ENCODE peak calls at places on chromosomes 3 and 15, in six cellular contexts. One of them, this sample, is unnamed.

GRCh38 chr3:186640473-186640818 is 247 bp downstream of the FETUB start:
- DNase-seq in T follicular helper cell: no peak
- DNase-seq in HTR-8/SVneo: no peak
- DNase-seq in nephron progenitor cell: no peak
- DNase-seq in tibial artery: no peak
- DNase-seq in stimulated activated CD4-positive, alpha-beta T cell treated with anti-CD3 and anti-CD28 coated beads, Interleukin-2, amount 100 ng/mL, for 48 hours: no peak
- DNase-seq in this sample: peak

GRCh38 chr3:138898301-138898700 is 48.6 kb downstream of the FOXL2 start:
- DNase-seq in T follicular helper cell: no peak
- DNase-seq in HTR-8/SVneo: no peak
- DNase-seq in nephron progenitor cell: no peak
- DNase-seq in tibial artery: no peak
- DNase-seq in stimulated activated CD4-positive, alpha-beta T cell treated with anti-CD3 and anti-CD28 coated beads, Interleukin-2, amount 100 ng/mL, for 48 hours: no peak
- DNase-seq in this sample: no peak

GRCh38 chr3:189714991-189715961 is 84.1 kb downstream of the TP63 start:
- DNase-seq in T follicular helper cell: no peak
- DNase-seq in HTR-8/SVneo: peak
- DNase-seq in nephron progenitor cell: no peak
- DNase-seq in tibial artery: no peak
- DNase-seq in stimulated activated CD4-positive, alpha-beta T cell treated with anti-CD3 and anti-CD28 coated beads, Interleukin-2, amount 100 ng/mL, for 48 hours: no peak
- DNase-seq in this sample: no peak

GRCh38 chr15:64837502-64837901 is 4.2 kb upstream of the PLEKHO2 start:
- DNase-seq in T follicular helper cell: peak
- DNase-seq in HTR-8/SVneo: no peak
- DNase-seq in nephron progenitor cell: no peak
- DNase-seq in tibial artery: peak
- DNase-seq in stimulated activated CD4-positive, alpha-beta T cell treated with anti-CD3 and anti-CD28 coated beads, Interleukin-2, amount 100 ng/mL, for 48 hours: no peak
- DNase-seq in this sample: no peak

GRCh38 chr3:151426337-151426648 is 34.6 kb downstream of the IGSF10 start:
- DNase-seq in T follicular helper cell: no peak
- DNase-seq in HTR-8/SVneo: no peak
- DNase-seq in nephron progenitor cell: no peak
- DNase-seq in tibial artery: no peak
- DNase-seq in stimulated activated CD4-positive, alpha-beta T cell treated with anti-CD3 and anti-CD28 coated beads, Interleukin-2, amount 100 ng/mL, for 48 hours: no peak
- DNase-seq in this sample: no peak

GRCh38 chr15:42511010-42511396 is 15.6 kb downstream of the SNAP23 start:
- DNase-seq in T follicular helper cell: no peak
- DNase-seq in HTR-8/SVneo: no peak
- DNase-seq in nephron progenitor cell: no peak
- DNase-seq in tibial artery: no peak
- DNase-seq in stimulated activated CD4-positive, alpha-beta T cell treated with anti-CD3 and anti-CD28 coated beads, Interleukin-2, amount 100 ng/mL, for 48 hours: no peak
- DNase-seq in this sample: no peak

GRCh38 chr15:33296856-33297255 is 13.9 kb upstream of the RYR3 start:
- DNase-seq in T follicular helper cell: no peak
- DNase-seq in HTR-8/SVneo: no peak
- DNase-seq in nephron progenitor cell: no peak
- DNase-seq in tibial artery: no peak
- DNase-seq in stimulated activated CD4-positive, alpha-beta T cell treated with anti-CD3 and anti-CD28 coated beads, Interleukin-2, amount 100 ng/mL, for 48 hours: no peak
- DNase-seq in this sample: no peak

GRCh38 chr3:72487078-72487765 is 361.0 kb downstream of the SHQ1 start:
- DNase-seq in T follicular helper cell: no peak
- DNase-seq in HTR-8/SVneo: peak
- DNase-seq in nephron progenitor cell: peak
- DNase-seq in tibial artery: peak
- DNase-seq in stimulated activated CD4-positive, alpha-beta T cell treated with anti-CD3 and anti-CD28 coated beads, Interleukin-2, amount 100 ng/mL, for 48 hours: peak
- DNase-seq in this sample: no peak

GRCh38 chr15:20356444-20357138 is 185.0 kb downstream of the GOLGA6L6 start:
- DNase-seq in T follicular helper cell: peak
- DNase-seq in HTR-8/SVneo: no peak
- DNase-seq in nephron progenitor cell: no peak
- DNase-seq in tibial artery: peak
- DNase-seq in stimulated activated CD4-positive, alpha-beta T cell treated with anti-CD3 and anti-CD28 coated beads, Interleukin-2, amount 100 ng/mL, for 48 hours: peak
- DNase-seq in this sample: peak

GRCh38 chr3:98013428-98014349 is 21.4 kb downstream of the GABRR3 start:
- DNase-seq in T follicular helper cell: no peak
- DNase-seq in HTR-8/SVneo: peak
- DNase-seq in nephron progenitor cell: no peak
- DNase-seq in tibial artery: no peak
- DNase-seq in stimulated activated CD4-positive, alpha-beta T cell treated with anti-CD3 and anti-CD28 coated beads, Interleukin-2, amount 100 ng/mL, for 48 hours: no peak
- DNase-seq in this sample: no peak

GRCh38 chr3:31544634-31545033 is 11.9 kb downstream of the STT3B start:
- DNase-seq in T follicular helper cell: no peak
- DNase-seq in HTR-8/SVneo: no peak
- DNase-seq in nephron progenitor cell: no peak
- DNase-seq in tibial artery: peak
- DNase-seq in stimulated activated CD4-positive, alpha-beta T cell treated with anti-CD3 and anti-CD28 coated beads, Interleukin-2, amount 100 ng/mL, for 48 hours: no peak
- DNase-seq in this sample: no peak

GRCh38 chr15:44711089-44711355 is at the start of gene PATL2:
- DNase-seq in T follicular helper cell: no peak
- DNase-seq in HTR-8/SVneo: no peak
- DNase-seq in nephron progenitor cell: no peak
- DNase-seq in tibial artery: no peak
- DNase-seq in stimulated activated CD4-positive, alpha-beta T cell treated with anti-CD3 and anti-CD28 coated beads, Interleukin-2, amount 100 ng/mL, for 48 hours: no peak
- DNase-seq in this sample: no peak

GRCh38 chr15:93271871-93272270 is 182.9 kb upstream of the RGMA start:
- DNase-seq in T follicular helper cell: no peak
- DNase-seq in HTR-8/SVneo: no peak
- DNase-seq in nephron progenitor cell: no peak
- DNase-seq in tibial artery: no peak
- DNase-seq in stimulated activated CD4-positive, alpha-beta T cell treated with anti-CD3 and anti-CD28 coated beads, Interleukin-2, amount 100 ng/mL, for 48 hours: no peak
- DNase-seq in this sample: no peak

GRCh38 chr15:40930430-40931299 is 1.5 kb downstream of the DLL4 start:
- DNase-seq in T follicular helper cell: no peak
- DNase-seq in HTR-8/SVneo: no peak
- DNase-seq in nephron progenitor cell: peak
- DNase-seq in tibial artery: no peak
- DNase-seq in stimulated activated CD4-positive, alpha-beta T cell treated with anti-CD3 and anti-CD28 coated beads, Interleukin-2, amount 100 ng/mL, for 48 hours: no peak
- DNase-seq in this sample: peak

GRCh38 chr3:155890671-155891190 is 20.3 kb downstream of the GMPS start:
- DNase-seq in T follicular helper cell: no peak
- DNase-seq in HTR-8/SVneo: no peak
- DNase-seq in nephron progenitor cell: no peak
- DNase-seq in tibial artery: no peak
- DNase-seq in stimulated activated CD4-positive, alpha-beta T cell treated with anti-CD3 and anti-CD28 coated beads, Interleukin-2, amount 100 ng/mL, for 48 hours: no peak
- DNase-seq in this sample: no peak

GRCh38 chr15:83565133-83565532 is 88.8 kb upstream of the ADAMTSL3 start:
- DNase-seq in T follicular helper cell: no peak
- DNase-seq in HTR-8/SVneo: no peak
- DNase-seq in nephron progenitor cell: no peak
- DNase-seq in tibial artery: no peak
- DNase-seq in stimulated activated CD4-positive, alpha-beta T cell treated with anti-CD3 and anti-CD28 coated beads, Interleukin-2, amount 100 ng/mL, for 48 hours: no peak
- DNase-seq in this sample: no peak

GRCh38 chr3:100891827-100892226 is 101.4 kb downstream of the ABI3BP start:
- DNase-seq in T follicular helper cell: no peak
- DNase-seq in HTR-8/SVneo: no peak
- DNase-seq in nephron progenitor cell: no peak
- DNase-seq in tibial artery: no peak
- DNase-seq in stimulated activated CD4-positive, alpha-beta T cell treated with anti-CD3 and anti-CD28 coated beads, Interleukin-2, amount 100 ng/mL, for 48 hours: no peak
- DNase-seq in this sample: no peak

GRCh38 chr3:134034005-134034785 is 4.5 kb upstream of the SLCO2A1 start:
- DNase-seq in T follicular helper cell: no peak
- DNase-seq in HTR-8/SVneo: no peak
- DNase-seq in nephron progenitor cell: no peak
- DNase-seq in tibial artery: no peak
- DNase-seq in stimulated activated CD4-positive, alpha-beta T cell treated with anti-CD3 and anti-CD28 coated beads, Interleukin-2, amount 100 ng/mL, for 48 hours: no peak
- DNase-seq in this sample: no peak

GRCh38 chr15:61046291-61046690 is 182.8 kb downstream of the RORA start:
- DNase-seq in T follicular helper cell: no peak
- DNase-seq in HTR-8/SVneo: no peak
- DNase-seq in nephron progenitor cell: no peak
- DNase-seq in tibial artery: no peak
- DNase-seq in stimulated activated CD4-positive, alpha-beta T cell treated with anti-CD3 and anti-CD28 coated beads, Interleukin-2, amount 100 ng/mL, for 48 hours: no peak
- DNase-seq in this sample: no peak

GRCh38 chr3:129984124-129984523 is 9.6 kb downstream of the TRH start:
- DNase-seq in T follicular helper cell: no peak
- DNase-seq in HTR-8/SVneo: no peak
- DNase-seq in nephron progenitor cell: no peak
- DNase-seq in tibial artery: no peak
- DNase-seq in stimulated activated CD4-positive, alpha-beta T cell treated with anti-CD3 and anti-CD28 coated beads, Interleukin-2, amount 100 ng/mL, for 48 hours: no peak
- DNase-seq in this sample: no peak

GRCh38 chr3:131561511-131561910 is 58.7 kb upstream of the MRPL3 start:
- DNase-seq in T follicular helper cell: no peak
- DNase-seq in HTR-8/SVneo: no peak
- DNase-seq in nephron progenitor cell: no peak
- DNase-seq in tibial artery: no peak
- DNase-seq in stimulated activated CD4-positive, alpha-beta T cell treated with anti-CD3 and anti-CD28 coated beads, Interleukin-2, amount 100 ng/mL, for 48 hours: no peak
- DNase-seq in this sample: peak

GRCh38 chr3:186901135-186901734 is 29.1 kb upstream of the ST6GAL1 start:
- DNase-seq in T follicular helper cell: no peak
- DNase-seq in HTR-8/SVneo: no peak
- DNase-seq in nephron progenitor cell: no peak
- DNase-seq in tibial artery: no peak
- DNase-seq in stimulated activated CD4-positive, alpha-beta T cell treated with anti-CD3 and anti-CD28 coated beads, Interleukin-2, amount 100 ng/mL, for 48 hours: no peak
- DNase-seq in this sample: no peak

GRCh38 chr3:178960191-178960590 is 111.4 kb downstream of the ZMAT3 start:
- DNase-seq in T follicular helper cell: no peak
- DNase-seq in HTR-8/SVneo: no peak
- DNase-seq in nephron progenitor cell: no peak
- DNase-seq in tibial artery: no peak
- DNase-seq in stimulated activated CD4-positive, alpha-beta T cell treated with anti-CD3 and anti-CD28 coated beads, Interleukin-2, amount 100 ng/mL, for 48 hours: no peak
- DNase-seq in this sample: no peak

GRCh38 chr3:30583973-30584372 is 22.4 kb upstream of the TGFBR2 start:
- DNase-seq in T follicular helper cell: no peak
- DNase-seq in HTR-8/SVneo: no peak
- DNase-seq in nephron progenitor cell: no peak
- DNase-seq in tibial artery: no peak
- DNase-seq in stimulated activated CD4-positive, alpha-beta T cell treated with anti-CD3 and anti-CD28 coated beads, Interleukin-2, amount 100 ng/mL, for 48 hours: no peak
- DNase-seq in this sample: no peak

GRCh38 chr3:101646726-101647125 is 30.2 kb downstream of the ZBTB11 start:
- DNase-seq in T follicular helper cell: no peak
- DNase-seq in HTR-8/SVneo: no peak
- DNase-seq in nephron progenitor cell: no peak
- DNase-seq in tibial artery: no peak
- DNase-seq in stimulated activated CD4-positive, alpha-beta T cell treated with anti-CD3 and anti-CD28 coated beads, Interleukin-2, amount 100 ng/mL, for 48 hours: no peak
- DNase-seq in this sample: no peak

GRCh38 chr15:25186906-25187645 is 232.3 kb downstream of the SNRPN start:
- DNase-seq in T follicular helper cell: no peak
- DNase-seq in HTR-8/SVneo: no peak
- DNase-seq in nephron progenitor cell: no peak
- DNase-seq in tibial artery: no peak
- DNase-seq in stimulated activated CD4-positive, alpha-beta T cell treated with anti-CD3 and anti-CD28 coated beads, Interleukin-2, amount 100 ng/mL, for 48 hours: no peak
- DNase-seq in this sample: no peak

GRCh38 chr3:127417709-127418559 is 130.1 kb upstream of the PRR20G start:
- DNase-seq in T follicular helper cell: no peak
- DNase-seq in HTR-8/SVneo: no peak
- DNase-seq in nephron progenitor cell: no peak
- DNase-seq in tibial artery: peak
- DNase-seq in stimulated activated CD4-positive, alpha-beta T cell treated with anti-CD3 and anti-CD28 coated beads, Interleukin-2, amount 100 ng/mL, for 48 hours: no peak
- DNase-seq in this sample: no peak

GRCh38 chr3:87397210-87397609 is 120.8 kb upstream of the POU1F1 start:
- DNase-seq in T follicular helper cell: no peak
- DNase-seq in HTR-8/SVneo: no peak
- DNase-seq in nephron progenitor cell: no peak
- DNase-seq in tibial artery: no peak
- DNase-seq in stimulated activated CD4-positive, alpha-beta T cell treated with anti-CD3 and anti-CD28 coated beads, Interleukin-2, amount 100 ng/mL, for 48 hours: no peak
- DNase-seq in this sample: no peak

GRCh38 chr3:128870327-128870726 is 9.1 kb upstream of the ACAD9 start:
- DNase-seq in T follicular helper cell: no peak
- DNase-seq in HTR-8/SVneo: no peak
- DNase-seq in nephron progenitor cell: no peak
- DNase-seq in tibial artery: no peak
- DNase-seq in stimulated activated CD4-positive, alpha-beta T cell treated with anti-CD3 and anti-CD28 coated beads, Interleukin-2, amount 100 ng/mL, for 48 hours: no peak
- DNase-seq in this sample: no peak

GRCh38 chr15:62079594-62079993 is 12.8 kb downstream of the C2CD4A start:
- DNase-seq in T follicular helper cell: no peak
- DNase-seq in HTR-8/SVneo: no peak
- DNase-seq in nephron progenitor cell: no peak
- DNase-seq in tibial artery: no peak
- DNase-seq in stimulated activated CD4-positive, alpha-beta T cell treated with anti-CD3 and anti-CD28 coated beads, Interleukin-2, amount 100 ng/mL, for 48 hours: no peak
- DNase-seq in this sample: no peak

GRCh38 chr3:155112661-155113389 is 32.7 kb downstream of the MME start:
- DNase-seq in T follicular helper cell: no peak
- DNase-seq in HTR-8/SVneo: no peak
- DNase-seq in nephron progenitor cell: no peak
- DNase-seq in tibial artery: no peak
- DNase-seq in stimulated activated CD4-positive, alpha-beta T cell treated with anti-CD3 and anti-CD28 coated beads, Interleukin-2, amount 100 ng/mL, for 48 hours: no peak
- DNase-seq in this sample: no peak

GRCh38 chr15:72835289-72835890 is 51.8 kb upstream of the ADPGK start:
- DNase-seq in T follicular helper cell: no peak
- DNase-seq in HTR-8/SVneo: no peak
- DNase-seq in nephron progenitor cell: no peak
- DNase-seq in tibial artery: no peak
- DNase-seq in stimulated activated CD4-positive, alpha-beta T cell treated with anti-CD3 and anti-CD28 coated beads, Interleukin-2, amount 100 ng/mL, for 48 hours: no peak
- DNase-seq in this sample: no peak

GRCh38 chr3:182808041-182808765 is 14.9 kb downstream of the ATP11B start:
- DNase-seq in T follicular helper cell: no peak
- DNase-seq in HTR-8/SVneo: no peak
- DNase-seq in nephron progenitor cell: no peak
- DNase-seq in tibial artery: no peak
- DNase-seq in stimulated activated CD4-positive, alpha-beta T cell treated with anti-CD3 and anti-CD28 coated beads, Interleukin-2, amount 100 ng/mL, for 48 hours: no peak
- DNase-seq in this sample: no peak

GRCh38 chr3:49883992-49884391 is 14.3 kb upstream of the CAMKV start:
- DNase-seq in T follicular helper cell: no peak
- DNase-seq in HTR-8/SVneo: peak
- DNase-seq in nephron progenitor cell: no peak
- DNase-seq in tibial artery: no peak
- DNase-seq in stimulated activated CD4-positive, alpha-beta T cell treated with anti-CD3 and anti-CD28 coated beads, Interleukin-2, amount 100 ng/mL, for 48 hours: no peak
- DNase-seq in this sample: no peak

GRCh38 chr3:117786339-117786738 is 1076.8 kb downstream of the TUSC7 start:
- DNase-seq in T follicular helper cell: no peak
- DNase-seq in HTR-8/SVneo: no peak
- DNase-seq in nephron progenitor cell: no peak
- DNase-seq in tibial artery: no peak
- DNase-seq in stimulated activated CD4-positive, alpha-beta T cell treated with anti-CD3 and anti-CD28 coated beads, Interleukin-2, amount 100 ng/mL, for 48 hours: no peak
- DNase-seq in this sample: no peak

GRCh38 chr15:69343133-69343532 is 44.4 kb downstream of the PAQR5 start:
- DNase-seq in T follicular helper cell: no peak
- DNase-seq in HTR-8/SVneo: no peak
- DNase-seq in nephron progenitor cell: no peak
- DNase-seq in tibial artery: no peak
- DNase-seq in stimulated activated CD4-positive, alpha-beta T cell treated with anti-CD3 and anti-CD28 coated beads, Interleukin-2, amount 100 ng/mL, for 48 hours: no peak
- DNase-seq in this sample: no peak

GRCh38 chr3:61650276-61650675 is 88.9 kb downstream of the PTPRG start:
- DNase-seq in T follicular helper cell: no peak
- DNase-seq in HTR-8/SVneo: no peak
- DNase-seq in nephron progenitor cell: no peak
- DNase-seq in tibial artery: peak
- DNase-seq in stimulated activated CD4-positive, alpha-beta T cell treated with anti-CD3 and anti-CD28 coated beads, Interleukin-2, amount 100 ng/mL, for 48 hours: no peak
- DNase-seq in this sample: no peak

GRCh38 chr3:165770781-165771180 is 66.4 kb downstream of the BCHE start:
- DNase-seq in T follicular helper cell: no peak
- DNase-seq in HTR-8/SVneo: no peak
- DNase-seq in nephron progenitor cell: no peak
- DNase-seq in tibial artery: no peak
- DNase-seq in stimulated activated CD4-positive, alpha-beta T cell treated with anti-CD3 and anti-CD28 coated beads, Interleukin-2, amount 100 ng/mL, for 48 hours: no peak
- DNase-seq in this sample: no peak

GRCh38 chr3:136958931-136959330 is 1.1 kb downstream of the IL20RB start:
- DNase-seq in T follicular helper cell: no peak
- DNase-seq in HTR-8/SVneo: no peak
- DNase-seq in nephron progenitor cell: no peak
- DNase-seq in tibial artery: no peak
- DNase-seq in stimulated activated CD4-positive, alpha-beta T cell treated with anti-CD3 and anti-CD28 coated beads, Interleukin-2, amount 100 ng/mL, for 48 hours: no peak
- DNase-seq in this sample: no peak

This sample was measured in head of caudate nucleus.